ENCODE peak calls at places on chromosomes 7 and 10, in five cellular contexts. H, K, M, U and A are unnamed samples.

GRCh38 chr10:61902448-61903183 is 1.1 kb downstream of the ARID5B start:
- DNase-seq in H (peak), U (peak), K (peak), M (peak), A (peak)

GRCh38 chr7:1370738-1371137 is 88.5 kb downstream of the MICALL2 start:
- DNase-seq in M (no peak), H (no peak), U (no peak), K (no peak), A (no peak)

GRCh38 chr7:24704311-24704710 is 53.0 kb downstream of the GSDME start:
- DNase-seq in K (no peak), M (no peak), U (no peak), H (no peak), A (no peak)

GRCh38 chr7:28865494-28866257 is 92.5 kb downstream of the TRIL start:
- DNase-seq in H (peak), M (no peak), K (peak), U (no peak), A (no peak)

GRCh38 chr7:26307226-26307625 is 15.6 kb downstream of the SNX10 start:
- DNase-seq in K (peak), M (no peak), U (no peak), H (no peak), A (no peak)

GRCh38 chr7:151925446-151926335 is 30.6 kb upstream of the GALNTL5 start:
- DNase-seq in H (peak), U (peak), K (no peak), M (no peak), A (no peak)

GRCh38 chr7:111076205-111076604 is 14.7 kb upstream of the LRRN3 start:
- DNase-seq in U (peak), M (no peak), K (peak), H (no peak), A (no peak)

GRCh38 chr7:2138146-2138765 is 94.5 kb downstream of the MAD1L1 start:
- DNase-seq in M (no peak), U (no peak), H (no peak), K (no peak), A (no peak)

GRCh38 chr7:132193898-132194297 is 382.4 kb downstream of the PLXNA4 start:
- DNase-seq in K (no peak), M (no peak), H (no peak), U (no peak), A (no peak)

GRCh38 chr7:45689011-45689796 is 115.0 kb downstream of the ADCY1 start:
- DNase-seq in U (peak), H (peak), K (peak), M (no peak), A (no peak)

GRCh38 chr7:30001953-30002352 is 12.4 kb upstream of the SCRN1 start:
- DNase-seq in U (no peak), K (no peak), H (peak), M (no peak), A (no peak)

GRCh38 chr7:133315332-133316040 is 62.6 kb downstream of the EXOC4 start:
- DNase-seq in M (no peak), U (peak), K (peak), H (no peak), A (no peak)

GRCh38 chr10:24834869-24835268 is 111.2 kb upstream of the ARHGAP21 start:
- DNase-seq in K (no peak), H (no peak), U (no peak), M (no peak), A (no peak)

GRCh38 chr10:58585425-58585824 is 72.8 kb downstream of the BICC1 start:
- DNase-seq in H (no peak), K (no peak), M (no peak), U (no peak), A (no peak)

GRCh38 chr10:14146501-14146900 is 184.2 kb downstream of the FRMD4A start:
- DNase-seq in M (no peak), U (no peak), H (no peak), K (peak), A (no peak)

GRCh38 chr7:7972128-7972527 is 3.5 kb downstream of the GLCCI1 start:
- DNase-seq in H (no peak), K (peak), M (no peak), U (no peak), A (no peak)

GRCh38 chr10:8043569-8044306 is 10.8 kb upstream of the GATA3 start:
- DNase-seq in M (no peak), H (no peak), K (no peak), U (no peak), A (no peak)

GRCh38 chr10:131084791-131085585 is 226.5 kb downstream of the TCERG1L start:
- DNase-seq in K (no peak), M (no peak), U (no peak), H (no peak), A (no peak)

GRCh38 chr7:408651-409343 is 110.8 kb downstream of the PDGFA start:
- DNase-seq in M (no peak), H (no peak), K (no peak), U (no peak), A (no peak)

GRCh38 chr7:70316745-70317144 is 718.5 kb downstream of the AUTS2 start:
- DNase-seq in U (no peak), H (no peak), K (no peak), M (peak), A (no peak)

GRCh38 chr7:105387621-105388372 is 924 bp downstream of the SRPK2 start:
- DNase-seq in M (peak), H (peak), U (peak), K (peak), A (no peak)

GRCh38 chr7:129439963-129440625 is 5.9 kb downstream of the STRIP2 start:
- DNase-seq in K (no peak), U (no peak), H (no peak), M (no peak), A (no peak)
- H3K4me3 ChIP-seq in K (no peak), U (no peak), H (no peak), M (no peak), A (no peak)

DNA sequence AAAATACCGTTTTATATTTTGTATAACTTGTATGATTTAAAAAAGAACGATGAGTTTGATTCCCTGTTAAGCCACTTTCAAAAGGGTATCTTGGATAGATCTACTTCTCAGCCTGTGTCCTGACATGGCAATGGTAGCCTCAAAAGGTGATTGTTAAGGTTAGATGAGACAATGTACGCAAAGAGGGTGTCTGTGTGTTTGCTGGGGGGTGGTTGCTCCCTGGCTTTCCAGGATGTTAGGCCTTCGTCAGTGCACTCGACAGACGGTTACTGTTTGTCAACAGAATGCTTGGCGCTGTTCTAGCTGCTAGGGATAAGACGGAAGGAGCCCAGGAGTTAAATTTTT is 90.3 kb downstream of the NEURL1 start:
- DNase-seq in K (no peak), M (no peak), H (no peak), U (no peak), A (no peak)
- H3K4me3 ChIP-seq in K (no peak), M (peak), H (no peak), U (no peak), A (no peak)

DNA sequence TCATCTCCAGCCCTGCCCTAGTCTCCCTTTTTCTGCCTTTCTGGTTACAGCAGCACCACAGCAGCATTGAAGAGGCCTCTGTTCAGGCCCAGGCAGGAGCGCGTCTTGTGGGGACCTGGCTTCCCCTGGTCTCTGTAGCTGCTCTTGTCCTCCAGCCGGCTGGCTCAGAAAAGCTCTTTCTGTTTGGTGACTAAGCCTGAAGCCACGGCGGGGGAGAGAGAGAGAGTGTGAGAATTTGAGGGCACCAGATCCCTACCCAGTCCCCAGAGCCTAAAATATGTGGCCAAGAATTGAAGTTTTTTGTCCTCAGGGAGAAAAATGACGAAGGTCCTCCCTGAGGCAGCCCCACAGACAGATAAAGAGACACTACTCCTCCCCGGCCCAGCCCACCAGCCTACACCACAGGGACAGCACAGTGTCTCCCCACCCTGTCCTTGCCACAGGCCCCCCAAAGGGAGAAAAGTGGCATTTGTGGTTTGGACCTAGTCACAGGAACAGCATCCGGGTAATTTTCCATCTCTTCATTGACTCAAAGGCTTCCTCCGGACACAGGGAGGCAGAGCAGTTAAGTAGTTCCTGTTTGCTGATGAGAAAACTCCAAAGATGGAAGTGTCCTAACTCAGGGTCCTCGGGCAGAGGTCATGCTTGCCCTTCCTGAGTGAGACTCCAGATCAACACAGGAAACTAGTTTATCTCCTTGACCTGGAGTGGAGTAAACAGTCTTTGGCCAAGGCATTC is 13.3 kb upstream of the FAM180A start:
- DNase-seq in H (peak), M (no peak), U (peak), K (peak), A (no peak)
- H3K4me3 ChIP-seq in H (no peak), M (no peak), U (no peak), K (no peak), A (no peak)

DNA sequence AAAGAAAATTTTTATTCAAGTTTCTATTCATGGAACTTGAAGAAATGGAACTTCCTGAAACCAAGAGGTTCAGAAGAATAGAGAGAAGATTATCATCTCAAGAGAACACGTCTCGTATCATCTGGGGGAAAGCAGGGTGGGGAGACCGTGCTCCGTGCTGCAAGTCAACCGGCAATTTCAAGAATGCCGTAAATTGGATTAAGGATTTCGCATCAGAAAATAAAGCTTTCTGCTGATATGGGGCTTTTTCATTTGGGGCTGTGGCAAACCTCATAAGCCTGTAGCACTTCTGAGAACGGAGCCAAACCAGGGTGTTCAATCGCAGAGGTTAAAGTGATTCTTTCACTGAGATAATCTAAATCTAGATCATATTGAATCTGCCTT is 150.2 kb upstream of the NPS start:
- DNase-seq in U (no peak), H (no peak), K (no peak), M (no peak), A (no peak)
- H3K4me3 ChIP-seq in U (no peak), H (no peak), K (no peak), M (no peak), A (no peak)

DNA sequence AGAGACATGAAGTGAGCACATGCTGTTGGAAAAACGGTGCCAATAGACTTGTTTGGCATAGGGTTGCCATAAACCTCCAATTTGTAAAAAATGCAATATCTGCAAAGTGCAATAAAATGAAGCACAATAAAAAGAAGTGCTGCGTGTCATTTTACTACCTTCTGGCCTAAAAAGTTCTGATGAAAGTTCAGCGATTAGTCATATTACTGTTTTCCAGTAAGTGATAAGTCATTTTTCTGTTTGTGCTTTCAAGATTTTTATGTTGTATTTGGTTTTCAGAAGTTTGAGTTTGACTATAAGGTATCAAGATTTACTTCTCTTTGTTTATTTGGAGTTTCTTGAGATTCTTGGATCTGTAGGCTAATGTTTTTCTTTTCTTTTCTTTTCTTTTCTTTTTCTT is 16.8 kb downstream of the AOAH start:
- DNase-seq in M (no peak), K (no peak), U (no peak), H (no peak), A (no peak)
- H3K4me3 ChIP-seq in M (no peak), K (no peak), U (no peak), H (no peak), A (no peak)

DNA sequence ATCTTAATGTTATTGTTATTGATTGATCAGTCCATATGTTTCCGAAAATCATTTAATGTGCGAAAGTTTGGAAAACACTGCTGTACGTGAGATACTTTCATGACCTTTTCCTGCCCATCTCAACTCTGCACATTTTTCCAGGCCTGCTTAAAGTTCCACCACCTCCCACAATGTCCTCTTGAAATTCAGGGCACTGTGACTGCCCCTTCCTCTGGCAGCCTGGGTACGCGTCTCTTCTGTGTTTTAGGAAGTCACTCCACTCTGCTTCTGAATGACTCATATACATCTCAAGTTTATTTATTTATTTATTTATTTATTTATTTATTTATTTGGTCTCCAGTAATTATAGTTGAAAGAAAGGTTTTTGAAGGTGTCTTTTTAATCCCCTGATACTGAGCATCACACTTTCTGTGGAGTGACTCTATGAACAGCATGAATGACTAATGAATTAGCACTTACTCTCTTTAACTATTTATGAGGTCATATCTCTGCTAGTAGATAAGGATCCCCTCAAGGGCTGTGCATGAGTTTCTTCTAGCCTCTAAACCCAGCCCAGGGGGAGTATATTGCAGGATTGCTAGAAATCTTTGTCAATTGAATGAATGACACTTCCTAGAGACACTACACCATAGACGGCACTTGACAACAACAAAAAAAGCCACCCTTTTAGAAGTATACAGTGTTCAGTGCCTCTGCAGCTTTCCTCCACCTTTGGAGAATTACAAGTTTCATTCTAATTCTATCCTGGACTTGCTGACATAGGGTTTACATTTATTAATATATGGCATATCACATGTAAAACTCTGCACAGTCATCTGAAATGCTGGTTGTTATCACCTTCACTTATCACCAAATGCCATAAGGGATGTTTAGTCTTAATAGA is 2.2 kb downstream of the MACC1 start:
- DNase-seq in H (no peak), K (no peak), U (no peak), M (no peak), A (no peak)
- H3K4me3 ChIP-seq in H (no peak), K (no peak), U (no peak), M (no peak), A (no peak)